ENCODE peak calls at places on chromosomes 11 and 22, in nine cellular contexts. One of them, this sample, is unnamed.

GRCh38 chr11:48001438-48002021 is 21.2 kb downstream of the PTPRJ start:
- DNase-seq in HAP-1: no peak
- DNase-seq in left lung: no peak
- DNase-seq in colonic mucosa: no peak
- DNase-seq in aorta: peak; percentile 51
- DNase-seq in testis: no peak
- DNase-seq in right atrium auricular region: no peak
- DNase-seq in GM23338: no peak
- DNase-seq in CD8-positive, alpha-beta T cell: peak; percentile 68
- DNase-seq in this sample: no peak

GRCh38 chr22:26671317-26672059 is 14.1 kb downstream of the MIAT start:
- DNase-seq in HAP-1: no peak
- DNase-seq in left lung: peak; percentile 55
- DNase-seq in colonic mucosa: peak; percentile 45
- DNase-seq in aorta: no peak
- DNase-seq in testis: no peak
- DNase-seq in right atrium auricular region: no peak
- DNase-seq in GM23338: peak; percentile 58
- DNase-seq in CD8-positive, alpha-beta T cell: peak; percentile 70
- DNase-seq in this sample: no peak

GRCh38 chr11:118899706-118900360 is 16.1 kb downstream of the CXCR5 start:
- DNase-seq in HAP-1: no peak
- DNase-seq in left lung: peak; percentile 29
- DNase-seq in colonic mucosa: no peak
- DNase-seq in aorta: peak; percentile 70
- DNase-seq in testis: no peak
- DNase-seq in right atrium auricular region: no peak
- DNase-seq in GM23338: no peak
- DNase-seq in CD8-positive, alpha-beta T cell: no peak
- DNase-seq in this sample: peak; percentile 35

GRCh38 chr11:85752890-85753581 is 57.9 kb downstream of the SYTL2 start:
- DNase-seq in HAP-1: no peak
- DNase-seq in left lung: no peak
- DNase-seq in colonic mucosa: peak; percentile 45
- DNase-seq in aorta: no peak
- DNase-seq in testis: peak; percentile 20
- DNase-seq in right atrium auricular region: no peak
- DNase-seq in GM23338: no peak
- DNase-seq in CD8-positive, alpha-beta T cell: peak; percentile 82
- DNase-seq in this sample: no peak

GRCh38 chr11:76700177-76701100 is 29.9 kb upstream of the LRRC32 start:
- DNase-seq in HAP-1: no peak
- DNase-seq in left lung: no peak
- DNase-seq in colonic mucosa: no peak
- DNase-seq in aorta: no peak
- DNase-seq in testis: no peak
- DNase-seq in right atrium auricular region: no peak
- DNase-seq in GM23338: no peak
- DNase-seq in CD8-positive, alpha-beta T cell: no peak
- DNase-seq in this sample: peak; percentile 71

GRCh38 chr11:59552844-59553243 is 41.5 kb downstream of the OR4D9 start:
- DNase-seq in HAP-1: no peak
- DNase-seq in left lung: no peak
- DNase-seq in colonic mucosa: no peak
- DNase-seq in aorta: no peak
- DNase-seq in testis: no peak
- DNase-seq in right atrium auricular region: no peak
- DNase-seq in GM23338: no peak
- DNase-seq in CD8-positive, alpha-beta T cell: no peak
- DNase-seq in this sample: no peak

GRCh38 chr22:22452211-22452610 is 56.3 kb downstream of the ZNF280B start:
- DNase-seq in HAP-1: no peak
- DNase-seq in left lung: no peak
- DNase-seq in colonic mucosa: no peak
- DNase-seq in aorta: no peak
- DNase-seq in testis: no peak
- DNase-seq in right atrium auricular region: no peak
- DNase-seq in GM23338: no peak
- DNase-seq in CD8-positive, alpha-beta T cell: no peak
- DNase-seq in this sample: no peak

GRCh38 chr11:42972741-42973140 is 339.1 kb upstream of the API5 start:
- DNase-seq in HAP-1: no peak
- DNase-seq in left lung: no peak
- DNase-seq in colonic mucosa: no peak
- DNase-seq in aorta: no peak
- DNase-seq in testis: no peak
- DNase-seq in right atrium auricular region: no peak
- DNase-seq in GM23338: no peak
- DNase-seq in CD8-positive, alpha-beta T cell: no peak
- DNase-seq in this sample: no peak

GRCh38 chr22:38519453-38520250 is 13.5 kb upstream of the DDX17 start:
- DNase-seq in HAP-1: no peak
- DNase-seq in left lung: no peak
- DNase-seq in colonic mucosa: no peak
- DNase-seq in aorta: no peak
- DNase-seq in testis: no peak
- DNase-seq in right atrium auricular region: no peak
- DNase-seq in GM23338: no peak
- DNase-seq in CD8-positive, alpha-beta T cell: no peak
- DNase-seq in this sample: no peak

GRCh38 chr11:69711824-69712801 is 8.3 kb upstream of the FGF19 start:
- DNase-seq in HAP-1: no peak
- DNase-seq in left lung: no peak
- DNase-seq in colonic mucosa: no peak
- DNase-seq in aorta: no peak
- DNase-seq in testis: no peak
- DNase-seq in right atrium auricular region: no peak
- DNase-seq in GM23338: peak; percentile 45
- DNase-seq in CD8-positive, alpha-beta T cell: peak; percentile 3
- DNase-seq in this sample: no peak

GRCh38 chr11:69705901-69706787 is 2.3 kb upstream of the FGF19 start:
- DNase-seq in HAP-1: no peak
- DNase-seq in left lung: no peak
- DNase-seq in colonic mucosa: peak; percentile 66
- DNase-seq in aorta: no peak
- DNase-seq in testis: no peak
- DNase-seq in right atrium auricular region: no peak
- DNase-seq in GM23338: no peak
- DNase-seq in CD8-positive, alpha-beta T cell: no peak
- DNase-seq in this sample: peak; percentile 42

GRCh38 chr11:69707156-69707555 is 3.3 kb upstream of the FGF19 start:
- DNase-seq in HAP-1: peak; percentile 48
- DNase-seq in left lung: no peak
- DNase-seq in colonic mucosa: peak; percentile 55
- DNase-seq in aorta: no peak
- DNase-seq in testis: no peak
- DNase-seq in right atrium auricular region: no peak
- DNase-seq in GM23338: peak; percentile 65
- DNase-seq in CD8-positive, alpha-beta T cell: no peak
- DNase-seq in this sample: no peak

GRCh38 chr11:69705246-69705856 is 1.5 kb upstream of the FGF19 start:
- DNase-seq in HAP-1: no peak
- DNase-seq in left lung: no peak
- DNase-seq in colonic mucosa: no peak
- DNase-seq in aorta: no peak
- DNase-seq in testis: no peak
- DNase-seq in right atrium auricular region: no peak
- DNase-seq in GM23338: no peak
- DNase-seq in CD8-positive, alpha-beta T cell: no peak
- DNase-seq in this sample: no peak

DNA sequence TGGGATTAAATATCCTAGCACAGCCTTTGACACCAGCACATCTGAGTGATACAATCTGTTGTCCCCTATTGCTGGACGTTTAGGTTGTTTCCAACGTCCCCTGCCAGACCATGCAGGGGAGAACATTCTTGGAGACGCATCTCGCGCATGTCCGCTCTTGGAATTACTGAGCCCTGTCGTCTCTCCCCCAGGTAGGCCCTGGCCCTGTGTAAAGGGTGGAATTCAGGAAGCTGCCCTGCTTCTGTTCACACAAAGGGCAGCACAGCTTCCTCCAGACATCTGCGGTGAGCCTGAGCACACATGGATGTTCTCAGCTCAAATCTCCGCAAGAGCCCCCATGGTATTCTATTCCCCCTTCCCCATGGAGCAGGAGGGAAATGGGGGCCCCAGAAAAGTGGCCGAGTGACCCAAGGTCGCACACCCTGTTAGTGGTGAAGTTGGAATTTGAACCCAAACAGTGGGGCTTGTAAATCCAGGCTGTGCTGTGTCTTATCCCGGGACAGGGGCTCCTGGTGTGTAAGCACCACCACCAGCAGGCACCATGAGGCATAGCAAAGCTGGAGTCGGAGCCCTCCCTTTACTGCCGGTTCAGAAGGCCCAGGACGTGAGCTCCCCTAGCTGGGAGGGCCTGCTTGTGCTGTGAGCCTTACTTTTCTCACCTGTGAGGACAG is 5.0 kb upstream of the FGF19 start:
- DNase-seq in HAP-1: no peak
- DNase-seq in left lung: no peak
- DNase-seq in colonic mucosa: no peak
- DNase-seq in aorta: no peak
- DNase-seq in testis: no peak
- DNase-seq in right atrium auricular region: no peak
- DNase-seq in GM23338: peak; percentile 73
- DNase-seq in CD8-positive, alpha-beta T cell: no peak
- DNase-seq in this sample: peak; percentile 87
- H3K4me1 ChIP-seq in HAP-1: peaks cover 2% of the 10 kb centered on the region
- H3K4me1 ChIP-seq in left lung: peaks cover 2% of the 10 kb centered on the region
- H3K4me1 ChIP-seq in colonic mucosa: peaks cover 10% of the 10 kb centered on the region
- H3K4me1 ChIP-seq in aorta: no peaks in the 10 kb centered on the region
- H3K4me1 ChIP-seq in testis: no peaks in the 10 kb centered on the region
- H3K4me1 ChIP-seq in right atrium auricular region: no peaks in the 10 kb centered on the region
- H3K4me1 ChIP-seq in GM23338: peaks cover 54% of the 10 kb centered on the region
- H3K4me1 ChIP-seq in CD8-positive, alpha-beta T cell: peaks cover 12% of the 10 kb centered on the region
- H3K4me1 ChIP-seq in this sample: peaks cover 32% of the 10 kb centered on the region

GRCh38 chr11:121372671-121373429 is 79.3 kb upstream of the SORL1 start:
- DNase-seq in HAP-1: no peak
- DNase-seq in left lung: no peak
- DNase-seq in colonic mucosa: no peak
- DNase-seq in aorta: no peak
- DNase-seq in testis: no peak
- DNase-seq in right atrium auricular region: no peak
- DNase-seq in GM23338: peak; percentile 55
- DNase-seq in CD8-positive, alpha-beta T cell: no peak
- DNase-seq in this sample: no peak
- H3K4me1 ChIP-seq in HAP-1: no peaks in the 10 kb centered on the region
- H3K4me1 ChIP-seq in left lung: no peaks in the 10 kb centered on the region
- H3K4me1 ChIP-seq in colonic mucosa: no peaks in the 10 kb centered on the region
- H3K4me1 ChIP-seq in aorta: no peaks in the 10 kb centered on the region
- H3K4me1 ChIP-seq in testis: peaks cover 18% of the 10 kb centered on the region
- H3K4me1 ChIP-seq in right atrium auricular region: no peaks in the 10 kb centered on the region
- H3K4me1 ChIP-seq in GM23338: peaks cover 69% of the 10 kb centered on the region
- H3K4me1 ChIP-seq in CD8-positive, alpha-beta T cell: peaks cover 33% of the 10 kb centered on the region
- H3K4me1 ChIP-seq in this sample: no peaks in the 10 kb centered on the region

DNA sequence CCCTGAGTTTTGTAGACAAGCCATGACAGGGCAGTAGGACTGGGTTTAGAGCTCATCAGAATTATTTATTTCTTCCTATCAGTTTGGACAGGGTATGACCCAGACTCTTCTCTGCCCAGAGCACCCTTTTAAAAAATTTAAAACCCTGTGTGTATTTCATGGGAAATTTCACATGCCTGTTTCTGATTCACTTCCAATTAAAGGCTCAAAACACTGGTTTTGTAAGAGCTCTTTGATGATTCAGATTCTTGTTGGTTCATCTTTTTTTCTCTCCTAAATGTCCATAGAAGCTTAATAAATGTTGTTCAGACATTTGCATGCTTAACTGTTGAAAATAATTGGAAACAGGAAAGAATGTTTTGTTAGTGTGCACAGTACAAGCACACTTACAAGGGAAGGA is 13.8 kb downstream of the FLI1 start:
- DNase-seq in HAP-1: no peak
- DNase-seq in left lung: no peak
- DNase-seq in colonic mucosa: no peak
- DNase-seq in aorta: no peak
- DNase-seq in testis: no peak
- DNase-seq in right atrium auricular region: no peak
- DNase-seq in GM23338: no peak
- DNase-seq in CD8-positive, alpha-beta T cell: no peak
- DNase-seq in this sample: no peak
- H3K4me1 ChIP-seq in HAP-1: no peaks in the 10 kb centered on the region
- H3K4me1 ChIP-seq in left lung: peaks cover 15% of the 10 kb centered on the region
- H3K4me1 ChIP-seq in colonic mucosa: no peaks in the 10 kb centered on the region
- H3K4me1 ChIP-seq in aorta: no peaks in the 10 kb centered on the region
- H3K4me1 ChIP-seq in testis: no peaks in the 10 kb centered on the region
- H3K4me1 ChIP-seq in right atrium auricular region: no peaks in the 10 kb centered on the region
- H3K4me1 ChIP-seq in GM23338: peaks cover 3% of the 10 kb centered on the region
- H3K4me1 ChIP-seq in CD8-positive, alpha-beta T cell: peaks cover 88% of the 10 kb centered on the region
- H3K4me1 ChIP-seq in this sample: peaks cover 9% of the 10 kb centered on the region

DNA sequence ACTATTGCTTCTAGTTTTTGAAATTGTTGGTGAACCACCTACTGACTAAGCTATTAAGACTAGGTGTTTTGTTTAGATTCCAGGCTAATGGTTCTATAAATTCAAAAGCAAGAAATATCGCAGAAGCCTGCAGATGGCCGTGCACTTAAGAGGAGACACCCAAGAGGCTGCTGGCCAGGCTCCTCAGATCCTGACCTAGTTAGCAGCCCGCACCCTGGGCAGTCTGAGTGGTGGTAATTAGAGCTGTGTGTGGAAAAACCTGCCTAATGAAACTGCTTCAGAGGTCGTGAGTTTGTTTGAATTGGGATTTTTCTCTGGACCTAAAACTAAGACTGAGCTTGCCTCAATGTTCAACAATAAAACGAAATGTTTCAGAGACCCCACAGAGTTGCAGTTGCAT is 627.7 kb downstream of the OPCML start:
- DNase-seq in HAP-1: no peak
- DNase-seq in left lung: no peak
- DNase-seq in colonic mucosa: no peak
- DNase-seq in aorta: no peak
- DNase-seq in testis: no peak
- DNase-seq in right atrium auricular region: no peak
- DNase-seq in GM23338: no peak
- DNase-seq in CD8-positive, alpha-beta T cell: no peak
- DNase-seq in this sample: no peak
- H3K4me1 ChIP-seq in HAP-1: no peaks in the 10 kb centered on the region
- H3K4me1 ChIP-seq in left lung: no peaks in the 10 kb centered on the region
- H3K4me1 ChIP-seq in colonic mucosa: no peaks in the 10 kb centered on the region
- H3K4me1 ChIP-seq in aorta: no peaks in the 10 kb centered on the region
- H3K4me1 ChIP-seq in testis: no peaks in the 10 kb centered on the region
- H3K4me1 ChIP-seq in right atrium auricular region: no peaks in the 10 kb centered on the region
- H3K4me1 ChIP-seq in GM23338: peaks cover 23% of the 10 kb centered on the region
- H3K4me1 ChIP-seq in CD8-positive, alpha-beta T cell: no peaks in the 10 kb centered on the region
- H3K4me1 ChIP-seq in this sample: no peaks in the 10 kb centered on the region

GRCh38 chr22:31103899-31104694 is 3.3 kb downstream of the SELENOM start:
- DNase-seq in HAP-1: no peak
- DNase-seq in left lung: no peak
- DNase-seq in colonic mucosa: no peak
- DNase-seq in aorta: peak; percentile 88
- DNase-seq in testis: peak; percentile 56
- DNase-seq in right atrium auricular region: no peak
- DNase-seq in GM23338: no peak
- DNase-seq in CD8-positive, alpha-beta T cell: no peak
- DNase-seq in this sample: no peak
- H3K4me1 ChIP-seq in HAP-1: peaks cover 10% of the 10 kb centered on the region
- H3K4me1 ChIP-seq in left lung: no peaks in the 10 kb centered on the region
- H3K4me1 ChIP-seq in colonic mucosa: no peaks in the 10 kb centered on the region
- H3K4me1 ChIP-seq in aorta: no peaks in the 10 kb centered on the region
- H3K4me1 ChIP-seq in testis: no peaks in the 10 kb centered on the region
- H3K4me1 ChIP-seq in right atrium auricular region: no peaks in the 10 kb centered on the region
- H3K4me1 ChIP-seq in GM23338: peaks cover 28% of the 10 kb centered on the region
- H3K4me1 ChIP-seq in CD8-positive, alpha-beta T cell: peaks cover 17% of the 10 kb centered on the region
- H3K4me1 ChIP-seq in this sample: no peaks in the 10 kb centered on the region

GRCh38 chr22:42615092-42615859 is 593 bp upstream of the POLDIP3 start:
- DNase-seq in HAP-1: peak; percentile 96
- DNase-seq in left lung: peak; percentile 84
- DNase-seq in colonic mucosa: peak; percentile 92
- DNase-seq in aorta: peak; percentile 91
- DNase-seq in testis: peak; percentile 92
- DNase-seq in right atrium auricular region: peak; percentile 97
- DNase-seq in GM23338: peak; percentile 95
- DNase-seq in CD8-positive, alpha-beta T cell: peak; percentile 65
- DNase-seq in this sample: peak; percentile 98
- H3K4me1 ChIP-seq in HAP-1: peaks cover 14% of the 10 kb centered on the region
- H3K4me1 ChIP-seq in left lung: peaks cover 30% of the 10 kb centered on the region
- H3K4me1 ChIP-seq in colonic mucosa: peaks cover 14% of the 10 kb centered on the region
- H3K4me1 ChIP-seq in aorta: no peaks in the 10 kb centered on the region
- H3K4me1 ChIP-seq in testis: peaks cover 34% of the 10 kb centered on the region
- H3K4me1 ChIP-seq in right atrium auricular region: no peaks in the 10 kb centered on the region
- H3K4me1 ChIP-seq in GM23338: peaks cover 15% of the 10 kb centered on the region
- H3K4me1 ChIP-seq in CD8-positive, alpha-beta T cell: peaks cover 42% of the 10 kb centered on the region
- H3K4me1 ChIP-seq in this sample: peaks cover 5% of the 10 kb centered on the region

This sample was measured in Caco-2.